ENCODE peak calls at places on chromosomes 2 and 18, in eight cellular contexts. One of them, this sample, is unnamed. For H3K4me1, the result is how much of the 10 kb centered on the place peaks cover.

GRCh38 chr2:126244937-126245336 is 411.0 kb upstream of the GYPC start:
- DNase-seq in ovary: peak
- DNase-seq in psoas muscle: peak
- DNase-seq in tibial artery: no peak
- DNase-seq in mammary epithelial cell: no peak
- DNase-seq in heart left ventricle: peak
- DNase-seq in heart right ventricle: peak
- DNase-seq in cardiac muscle cell: peak
- DNase-seq in this sample: peak

GRCh38 chr2:133765693-133766092 is 197.4 kb upstream of the NCKAP5 start:
- DNase-seq in psoas muscle: no peak
- DNase-seq in tibial artery: no peak
- DNase-seq in ovary: no peak
- DNase-seq in heart right ventricle: no peak
- DNase-seq in heart left ventricle: peak
- DNase-seq in cardiac muscle cell: peak
- DNase-seq in mammary epithelial cell: no peak
- DNase-seq in this sample: no peak

GRCh38 chr2:169476459-169476858 is 2.8 kb upstream of the BBS5 start:
- DNase-seq in mammary epithelial cell: peak
- DNase-seq in heart left ventricle: no peak
- DNase-seq in tibial artery: no peak
- DNase-seq in cardiac muscle cell: no peak
- DNase-seq in psoas muscle: no peak
- DNase-seq in heart right ventricle: no peak
- DNase-seq in ovary: no peak
- DNase-seq in this sample: no peak

GRCh38 chr2:96805026-96805425 is 11.0 kb upstream of the CNNM3 start:
- DNase-seq in tibial artery: no peak
- DNase-seq in ovary: no peak
- DNase-seq in heart left ventricle: no peak
- DNase-seq in cardiac muscle cell: no peak
- DNase-seq in psoas muscle: no peak
- DNase-seq in mammary epithelial cell: no peak
- DNase-seq in heart right ventricle: no peak
- DNase-seq in this sample: no peak

GRCh38 chr2:55155206-55155605 is 76.9 kb downstream of the CLHC1 start:
- DNase-seq in heart right ventricle: no peak
- DNase-seq in psoas muscle: no peak
- DNase-seq in cardiac muscle cell: no peak
- DNase-seq in mammary epithelial cell: no peak
- DNase-seq in ovary: no peak
- DNase-seq in heart left ventricle: no peak
- DNase-seq in tibial artery: no peak
- DNase-seq in this sample: no peak

GRCh38 chr2:9330639-9331270 is 92.6 kb downstream of the ITGB1BP1 start:
- DNase-seq in cardiac muscle cell: no peak
- DNase-seq in heart left ventricle: no peak
- DNase-seq in ovary: no peak
- DNase-seq in tibial artery: no peak
- DNase-seq in psoas muscle: no peak
- DNase-seq in mammary epithelial cell: no peak
- DNase-seq in heart right ventricle: no peak
- DNase-seq in this sample: no peak

GRCh38 chr2:119692310-119692709 is 13.3 kb downstream of the TMEM177 start:
- DNase-seq in mammary epithelial cell: no peak
- DNase-seq in heart left ventricle: no peak
- DNase-seq in tibial artery: no peak
- DNase-seq in ovary: no peak
- DNase-seq in cardiac muscle cell: no peak
- DNase-seq in psoas muscle: no peak
- DNase-seq in heart right ventricle: no peak
- DNase-seq in this sample: no peak

GRCh38 chr2:149902104-149902503 is 314.5 kb upstream of the MMADHC start:
- DNase-seq in psoas muscle: peak
- DNase-seq in tibial artery: peak
- DNase-seq in heart right ventricle: peak
- DNase-seq in heart left ventricle: peak
- DNase-seq in cardiac muscle cell: peak
- DNase-seq in mammary epithelial cell: no peak
- DNase-seq in ovary: no peak
- DNase-seq in this sample: no peak

GRCh38 chr2:223759569-223760430 is 77.6 kb downstream of the AP1S3 start:
- DNase-seq in psoas muscle: no peak
- DNase-seq in heart right ventricle: no peak
- DNase-seq in heart left ventricle: no peak
- DNase-seq in mammary epithelial cell: peak
- DNase-seq in ovary: no peak
- DNase-seq in tibial artery: no peak
- DNase-seq in cardiac muscle cell: peak
- DNase-seq in this sample: peak

GRCh38 chr2:227703961-227704360 is 13.9 kb downstream of the SLC19A3 start:
- DNase-seq in tibial artery: no peak
- DNase-seq in mammary epithelial cell: peak
- DNase-seq in ovary: no peak
- DNase-seq in heart left ventricle: no peak
- DNase-seq in psoas muscle: no peak
- DNase-seq in cardiac muscle cell: peak
- DNase-seq in heart right ventricle: no peak
- DNase-seq in this sample: no peak

GRCh38 chr18:76491436-76491800 is 3.6 kb downstream of the ZNF516 start:
- DNase-seq in psoas muscle: peak
- DNase-seq in cardiac muscle cell: peak
- DNase-seq in tibial artery: peak
- DNase-seq in heart left ventricle: peak
- DNase-seq in mammary epithelial cell: peak
- DNase-seq in heart right ventricle: peak
- DNase-seq in ovary: peak
- DNase-seq in this sample: peak

GRCh38 chr2:10269711-10270610 is 32.7 kb upstream of the HPCAL1 start:
- DNase-seq in heart left ventricle: no peak
- DNase-seq in ovary: no peak
- DNase-seq in heart right ventricle: no peak
- DNase-seq in mammary epithelial cell: no peak
- DNase-seq in psoas muscle: no peak
- DNase-seq in cardiac muscle cell: no peak
- DNase-seq in tibial artery: peak
- DNase-seq in this sample: no peak

GRCh38 chr2:68756178-68756577 is 21.6 kb downstream of the ARHGAP25 start:
- DNase-seq in heart left ventricle: no peak
- DNase-seq in heart right ventricle: no peak
- DNase-seq in tibial artery: no peak
- DNase-seq in cardiac muscle cell: no peak
- DNase-seq in mammary epithelial cell: no peak
- DNase-seq in psoas muscle: no peak
- DNase-seq in ovary: no peak
- DNase-seq in this sample: no peak

GRCh38 chr2:16332681-16333519 is 332.7 kb downstream of the CYRIA start:
- DNase-seq in ovary: no peak
- DNase-seq in mammary epithelial cell: no peak
- DNase-seq in heart left ventricle: no peak
- DNase-seq in heart right ventricle: no peak
- DNase-seq in psoas muscle: no peak
- DNase-seq in tibial artery: no peak
- DNase-seq in cardiac muscle cell: no peak
- DNase-seq in this sample: no peak

GRCh38 chr2:184692137-184692734 is 93.9 kb downstream of the ZNF804A start:
- DNase-seq in heart right ventricle: no peak
- DNase-seq in tibial artery: no peak
- DNase-seq in heart left ventricle: no peak
- DNase-seq in psoas muscle: no peak
- DNase-seq in mammary epithelial cell: no peak
- DNase-seq in ovary: no peak
- DNase-seq in cardiac muscle cell: no peak
- DNase-seq in this sample: no peak

GRCh38 chr2:113851640-113852039 is 38.2 kb upstream of the ACTR3 start:
- DNase-seq in psoas muscle: no peak
- DNase-seq in heart right ventricle: no peak
- DNase-seq in heart left ventricle: no peak
- DNase-seq in ovary: peak
- DNase-seq in tibial artery: no peak
- DNase-seq in mammary epithelial cell: peak
- DNase-seq in cardiac muscle cell: peak
- DNase-seq in this sample: peak

DNA sequence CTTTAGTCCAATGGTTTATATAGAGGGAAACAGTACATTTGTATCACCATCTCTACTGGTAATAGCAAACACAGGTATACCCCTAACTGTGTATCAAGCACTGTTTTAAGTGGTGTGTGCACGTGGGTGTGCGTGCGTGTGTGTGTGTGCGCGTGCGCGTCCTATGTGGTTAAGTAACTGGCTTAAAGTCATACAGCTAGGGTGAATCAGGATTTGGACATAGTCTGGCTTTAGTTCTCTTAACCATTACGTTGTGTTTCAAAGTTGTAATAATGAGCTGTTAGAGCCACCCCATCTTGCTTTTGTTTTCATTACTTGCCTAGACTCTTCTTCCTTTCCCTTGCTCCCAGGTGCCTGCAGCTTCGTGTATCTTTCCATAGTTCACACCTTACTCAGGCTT is 2.1 kb downstream of the HADHB start:
- DNase-seq in tibial artery: no peak
- DNase-seq in cardiac muscle cell: peak
- DNase-seq in heart left ventricle: no peak
- DNase-seq in heart right ventricle: peak
- DNase-seq in mammary epithelial cell: peak
- DNase-seq in ovary: no peak
- DNase-seq in psoas muscle: peak
- DNase-seq in this sample: no peak
- H3K4me1 ChIP-seq in tibial artery: under half
- H3K4me1 ChIP-seq in cardiac muscle cell: under half
- H3K4me1 ChIP-seq in heart left ventricle: under half
- H3K4me1 ChIP-seq in heart right ventricle: half or more
- H3K4me1 ChIP-seq in mammary epithelial cell: under half
- H3K4me1 ChIP-seq in ovary: under half
- H3K4me1 ChIP-seq in psoas muscle: half or more
- H3K4me1 ChIP-seq in this sample: half or more

GRCh38 chr2:237483018-237483731 is 3.9 kb upstream of the MLPH start:
- DNase-seq in heart left ventricle: no peak
- DNase-seq in ovary: no peak
- DNase-seq in tibial artery: no peak
- DNase-seq in mammary epithelial cell: peak
- DNase-seq in cardiac muscle cell: peak
- DNase-seq in psoas muscle: no peak
- DNase-seq in heart right ventricle: no peak
- DNase-seq in this sample: no peak
- TF ChIP-seq CTCF in heart left ventricle: no peak
- TF ChIP-seq CTCF in ovary: no peak
- TF ChIP-seq CTCF in tibial artery: no peak
- TF ChIP-seq CTCF in mammary epithelial cell: peak
- TF ChIP-seq CTCF in cardiac muscle cell: peak
- TF ChIP-seq CTCF in psoas muscle: no peak
- TF ChIP-seq CTCF in heart right ventricle: no peak
- TF ChIP-seq CTCF in this sample: no peak

GRCh38 chr2:109679627-109680026 is 65.5 kb downstream of the SOWAHC start:
- DNase-seq in psoas muscle: no peak
- DNase-seq in heart left ventricle: no peak
- DNase-seq in tibial artery: no peak
- DNase-seq in ovary: no peak
- DNase-seq in heart right ventricle: no peak
- DNase-seq in mammary epithelial cell: no peak
- DNase-seq in cardiac muscle cell: no peak
- DNase-seq in this sample: no peak

GRCh38 chr2:109677815-109678580 is 63.8 kb downstream of the SOWAHC start:
- DNase-seq in cardiac muscle cell: no peak
- DNase-seq in tibial artery: no peak
- DNase-seq in heart left ventricle: no peak
- DNase-seq in psoas muscle: no peak
- DNase-seq in mammary epithelial cell: no peak
- DNase-seq in heart right ventricle: no peak
- DNase-seq in ovary: no peak
- DNase-seq in this sample: no peak

GRCh38 chr2:109676346-109676897 is 62.3 kb downstream of the SOWAHC start:
- DNase-seq in psoas muscle: no peak
- DNase-seq in mammary epithelial cell: peak
- DNase-seq in heart right ventricle: no peak
- DNase-seq in tibial artery: no peak
- DNase-seq in heart left ventricle: no peak
- DNase-seq in ovary: no peak
- DNase-seq in cardiac muscle cell: no peak
- DNase-seq in this sample: no peak

GRCh38 chr2:109674894-109675534 is 60.9 kb downstream of the SOWAHC start:
- DNase-seq in tibial artery: no peak
- DNase-seq in heart left ventricle: no peak
- DNase-seq in cardiac muscle cell: no peak
- DNase-seq in mammary epithelial cell: no peak
- DNase-seq in ovary: no peak
- DNase-seq in psoas muscle: no peak
- DNase-seq in heart right ventricle: no peak
- DNase-seq in this sample: no peak

GRCh38 chr2:109675666-109676345 is 61.6 kb downstream of the SOWAHC start:
- DNase-seq in ovary: no peak
- DNase-seq in heart right ventricle: no peak
- DNase-seq in heart left ventricle: no peak
- DNase-seq in cardiac muscle cell: no peak
- DNase-seq in psoas muscle: no peak
- DNase-seq in tibial artery: no peak
- DNase-seq in mammary epithelial cell: no peak
- DNase-seq in this sample: no peak
- H3K4me1 ChIP-seq in ovary: under half
- H3K4me1 ChIP-seq in heart right ventricle: under half
- H3K4me1 ChIP-seq in heart left ventricle: under half
- H3K4me1 ChIP-seq in cardiac muscle cell: under half
- H3K4me1 ChIP-seq in psoas muscle: under half
- H3K4me1 ChIP-seq in tibial artery: under half
- H3K4me1 ChIP-seq in mammary epithelial cell: under half
- H3K4me1 ChIP-seq in this sample: under half

DNA sequence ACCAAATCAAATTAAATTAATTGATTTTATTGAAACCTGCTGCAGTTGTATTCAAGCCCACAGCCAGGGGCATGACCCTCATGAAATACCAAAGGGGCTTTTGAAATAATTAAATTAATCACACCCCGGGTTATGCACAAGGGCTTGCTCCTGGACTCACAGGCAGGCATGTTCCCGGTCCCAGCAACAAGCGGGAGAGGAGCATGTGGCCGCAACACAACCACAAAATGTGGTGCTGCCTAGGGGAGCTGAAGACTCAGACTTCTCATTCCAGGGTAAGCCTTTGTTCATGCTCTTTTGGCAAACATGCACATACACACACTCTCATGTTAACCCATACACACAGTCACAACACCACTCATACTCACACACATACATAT is 233.6 kb upstream of the SMAD2 start:
- DNase-seq in tibial artery: peak
- DNase-seq in psoas muscle: no peak
- DNase-seq in mammary epithelial cell: no peak
- DNase-seq in ovary: no peak
- DNase-seq in heart left ventricle: no peak
- DNase-seq in cardiac muscle cell: no peak
- DNase-seq in heart right ventricle: no peak
- DNase-seq in this sample: no peak
- TF ChIP-seq CTCF in tibial artery: no peak
- TF ChIP-seq CTCF in psoas muscle: no peak
- TF ChIP-seq CTCF in mammary epithelial cell: no peak
- TF ChIP-seq CTCF in ovary: no peak
- TF ChIP-seq CTCF in heart left ventricle: no peak
- TF ChIP-seq CTCF in cardiac muscle cell: no peak
- TF ChIP-seq CTCF in heart right ventricle: no peak
- TF ChIP-seq CTCF in this sample: no peak